ENCODE peak calls at places on chromosomes 6 and 20, in four cellular contexts. One of them, this sample, is unnamed.

GRCh38 chr6:151452750-151453427 is 963 bp upstream of the RMND1 start:
- DNase-seq in cardiac fibroblast: peak
- DNase-seq in D341Med: no peak
- DNase-seq in GM04503: no peak
- DNase-seq in this sample: peak

GRCh38 chr6:161305860-161306259 is 32.0 kb upstream of the AGPAT4 start:
- DNase-seq in cardiac fibroblast: no peak
- DNase-seq in D341Med: no peak
- DNase-seq in GM04503: no peak
- DNase-seq in this sample: no peak

GRCh38 chr6:30025197-30025596 is 35.9 kb upstream of the POLR1H start:
- DNase-seq in cardiac fibroblast: no peak
- DNase-seq in D341Med: no peak
- DNase-seq in GM04503: no peak
- DNase-seq in this sample: no peak

GRCh38 chr20:33071198-33071597 is 8.2 kb upstream of the BPIFB4 start:
- DNase-seq in cardiac fibroblast: no peak
- DNase-seq in D341Med: no peak
- DNase-seq in GM04503: no peak
- DNase-seq in this sample: no peak

GRCh38 chr20:53752971-53753879 is 159.6 kb upstream of the ZNF217 start:
- DNase-seq in cardiac fibroblast: no peak
- DNase-seq in D341Med: no peak
- DNase-seq in GM04503: no peak
- DNase-seq in this sample: no peak

GRCh38 chr20:49957487-49957938 is 21.3 kb downstream of the RNF114 start:
- DNase-seq in cardiac fibroblast: no peak
- DNase-seq in D341Med: no peak
- DNase-seq in GM04503: no peak
- DNase-seq in this sample: peak

GRCh38 chr6:11805259-11806053 is 26.9 kb upstream of the ADTRP start:
- DNase-seq in cardiac fibroblast: no peak
- DNase-seq in D341Med: no peak
- DNase-seq in GM04503: no peak
- DNase-seq in this sample: no peak

GRCh38 chr6:125853740-125854139 is 63.0 kb downstream of the NCOA7 start:
- DNase-seq in cardiac fibroblast: peak
- DNase-seq in D341Med: no peak
- DNase-seq in GM04503: no peak
- DNase-seq in this sample: no peak

GRCh38 chr6:109979033-109979921 is 1.2 kb downstream of the GPR6 start:
- DNase-seq in cardiac fibroblast: no peak
- DNase-seq in D341Med: peak
- DNase-seq in GM04503: no peak
- DNase-seq in this sample: no peak

GRCh38 chr6:90168693-90169131 is 127.9 kb downstream of the BACH2 start:
- DNase-seq in cardiac fibroblast: peak
- DNase-seq in D341Med: no peak
- DNase-seq in GM04503: peak
- DNase-seq in this sample: peak

GRCh38 chr20:45506398-45506797 is 9.0 kb downstream of the SPINT3 start:
- DNase-seq in cardiac fibroblast: no peak
- DNase-seq in D341Med: no peak
- DNase-seq in GM04503: no peak
- DNase-seq in this sample: no peak

GRCh38 chr6:73731285-73731684 is 35.3 kb downstream of the CD109 start:
- DNase-seq in cardiac fibroblast: no peak
- DNase-seq in D341Med: no peak
- DNase-seq in GM04503: no peak
- DNase-seq in this sample: no peak